ENCODE peak calls at places on chromosomes 1 and 21, in eight cellular contexts. One of them, this sample, is unnamed.

GRCh38 chr1:40381268-40382109 is 8.0 kb downstream of the SMAP2 start:
- DNase-seq in heart right ventricle: no peak
- DNase-seq in neuronal stem cell: no peak
- DNase-seq in ovary: no peak
- DNase-seq in epithelial cell of prostate: no peak
- DNase-seq in fibroblast of lung: no peak
- DNase-seq in effector memory CD4-positive, alpha-beta T cell: no peak
- DNase-seq in right cardiac atrium: no peak
- DNase-seq in this sample: no peak

GRCh38 chr21:36487641-36488307 is 7.9 kb upstream of the CLDN14 start:
- DNase-seq in heart right ventricle: no peak
- DNase-seq in neuronal stem cell: no peak
- DNase-seq in ovary: no peak
- DNase-seq in epithelial cell of prostate: peak
- DNase-seq in fibroblast of lung: peak
- DNase-seq in effector memory CD4-positive, alpha-beta T cell: no peak
- DNase-seq in right cardiac atrium: peak
- DNase-seq in this sample: no peak

GRCh38 chr1:167904641-167905040 is 9.3 kb downstream of the ADCY10 start:
- DNase-seq in heart right ventricle: no peak
- DNase-seq in neuronal stem cell: no peak
- DNase-seq in ovary: no peak
- DNase-seq in epithelial cell of prostate: no peak
- DNase-seq in fibroblast of lung: peak
- DNase-seq in effector memory CD4-positive, alpha-beta T cell: no peak
- DNase-seq in right cardiac atrium: no peak
- DNase-seq in this sample: peak

GRCh38 chr1:41805771-41806471 is 112.8 kb downstream of the HIVEP3 start:
- DNase-seq in heart right ventricle: no peak
- DNase-seq in neuronal stem cell: no peak
- DNase-seq in ovary: no peak
- DNase-seq in epithelial cell of prostate: no peak
- DNase-seq in fibroblast of lung: no peak
- DNase-seq in effector memory CD4-positive, alpha-beta T cell: no peak
- DNase-seq in right cardiac atrium: no peak
- DNase-seq in this sample: no peak

GRCh38 chr1:18951818-18952391 is 4.6 kb downstream of the IFFO2 start:
- DNase-seq in heart right ventricle: no peak
- DNase-seq in neuronal stem cell: no peak
- DNase-seq in ovary: no peak
- DNase-seq in epithelial cell of prostate: no peak
- DNase-seq in fibroblast of lung: no peak
- DNase-seq in effector memory CD4-positive, alpha-beta T cell: peak
- DNase-seq in right cardiac atrium: peak
- DNase-seq in this sample: peak

GRCh38 chr1:157496121-157496526 is 56.2 kb downstream of the FCRL5 start:
- DNase-seq in heart right ventricle: no peak
- DNase-seq in neuronal stem cell: peak
- DNase-seq in ovary: no peak
- DNase-seq in epithelial cell of prostate: no peak
- DNase-seq in fibroblast of lung: peak
- DNase-seq in effector memory CD4-positive, alpha-beta T cell: no peak
- DNase-seq in right cardiac atrium: no peak
- DNase-seq in this sample: peak

GRCh38 chr1:167305705-167306277 is 85.1 kb downstream of the POU2F1 start:
- DNase-seq in heart right ventricle: no peak
- DNase-seq in neuronal stem cell: no peak
- DNase-seq in ovary: no peak
- DNase-seq in epithelial cell of prostate: no peak
- DNase-seq in fibroblast of lung: no peak
- DNase-seq in effector memory CD4-positive, alpha-beta T cell: no peak
- DNase-seq in right cardiac atrium: no peak
- DNase-seq in this sample: no peak

GRCh38 chr1:205656236-205656635 is 24.1 kb downstream of the SLC45A3 start:
- DNase-seq in heart right ventricle: no peak
- DNase-seq in neuronal stem cell: no peak
- DNase-seq in ovary: no peak
- DNase-seq in epithelial cell of prostate: no peak
- DNase-seq in fibroblast of lung: peak
- DNase-seq in effector memory CD4-positive, alpha-beta T cell: no peak
- DNase-seq in right cardiac atrium: peak
- DNase-seq in this sample: no peak

GRCh38 chr1:109901508-109902145 is 9.0 kb upstream of the CSF1 start:
- DNase-seq in heart right ventricle: no peak
- DNase-seq in neuronal stem cell: no peak
- DNase-seq in ovary: no peak
- DNase-seq in epithelial cell of prostate: no peak
- DNase-seq in fibroblast of lung: no peak
- DNase-seq in effector memory CD4-positive, alpha-beta T cell: no peak
- DNase-seq in right cardiac atrium: no peak
- DNase-seq in this sample: peak

GRCh38 chr1:65965112-65965511 is 172.4 kb downstream of the PDE4B start:
- DNase-seq in heart right ventricle: no peak
- DNase-seq in neuronal stem cell: no peak
- DNase-seq in ovary: no peak
- DNase-seq in epithelial cell of prostate: no peak
- DNase-seq in fibroblast of lung: peak
- DNase-seq in effector memory CD4-positive, alpha-beta T cell: no peak
- DNase-seq in right cardiac atrium: no peak
- DNase-seq in this sample: no peak

GRCh38 chr1:228032041-228032440 is 25.2 kb downstream of the WNT3A start:
- DNase-seq in heart right ventricle: no peak
- DNase-seq in neuronal stem cell: no peak
- DNase-seq in ovary: no peak
- DNase-seq in epithelial cell of prostate: no peak
- DNase-seq in fibroblast of lung: no peak
- DNase-seq in effector memory CD4-positive, alpha-beta T cell: no peak
- DNase-seq in right cardiac atrium: peak
- DNase-seq in this sample: no peak

GRCh38 chr1:197862671-197863070 is 39.8 kb upstream of the C1orf53 start:
- DNase-seq in heart right ventricle: no peak
- DNase-seq in neuronal stem cell: no peak
- DNase-seq in ovary: no peak
- DNase-seq in epithelial cell of prostate: peak
- DNase-seq in fibroblast of lung: peak
- DNase-seq in effector memory CD4-positive, alpha-beta T cell: no peak
- DNase-seq in right cardiac atrium: no peak
- DNase-seq in this sample: no peak

GRCh38 chr1:202116287-202116686 is 6.4 kb upstream of the GPR37L1 start:
- DNase-seq in heart right ventricle: no peak
- DNase-seq in neuronal stem cell: no peak
- DNase-seq in ovary: no peak
- DNase-seq in epithelial cell of prostate: no peak
- DNase-seq in fibroblast of lung: no peak
- DNase-seq in effector memory CD4-positive, alpha-beta T cell: no peak
- DNase-seq in right cardiac atrium: no peak
- DNase-seq in this sample: no peak

GRCh38 chr1:29124366-29125236 is 898 bp upstream of the TMEM200B start:
- DNase-seq in heart right ventricle: peak
- DNase-seq in neuronal stem cell: peak
- DNase-seq in ovary: peak
- DNase-seq in epithelial cell of prostate: no peak
- DNase-seq in fibroblast of lung: peak
- DNase-seq in effector memory CD4-positive, alpha-beta T cell: no peak
- DNase-seq in right cardiac atrium: peak
- DNase-seq in this sample: peak
- H3K27ac ChIP-seq in heart right ventricle: peak
- H3K27ac ChIP-seq in neuronal stem cell: no peak
- H3K27ac ChIP-seq in ovary: peak
- H3K27ac ChIP-seq in epithelial cell of prostate: no peak
- H3K27ac ChIP-seq in fibroblast of lung: peak
- H3K27ac ChIP-seq in effector memory CD4-positive, alpha-beta T cell: no peak
- H3K27ac ChIP-seq in right cardiac atrium: peak
- H3K27ac ChIP-seq in this sample: peak

DNA sequence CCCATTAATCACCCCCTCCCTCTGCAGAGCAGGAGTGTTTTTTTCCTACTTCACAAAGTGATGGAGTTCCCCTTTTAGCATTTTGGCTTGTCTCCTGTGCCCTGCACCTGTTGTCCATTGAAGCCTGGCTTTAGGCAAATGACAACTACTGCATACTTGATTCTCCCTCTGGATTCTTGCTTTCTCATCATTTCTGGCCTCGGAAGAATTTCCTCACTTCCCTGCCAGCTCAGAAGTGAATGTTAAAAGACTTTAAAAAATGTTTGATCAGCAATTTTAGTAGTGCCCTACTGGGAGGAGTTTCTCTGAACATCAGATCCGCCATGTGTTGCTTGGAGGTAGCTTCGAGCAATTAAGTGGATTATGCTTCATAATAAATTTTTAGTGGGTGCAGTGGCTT is 28.1 kb downstream of the RCOR3 start:
- DNase-seq in heart right ventricle: no peak
- DNase-seq in neuronal stem cell: no peak
- DNase-seq in ovary: no peak
- DNase-seq in epithelial cell of prostate: no peak
- DNase-seq in fibroblast of lung: no peak
- DNase-seq in effector memory CD4-positive, alpha-beta T cell: no peak
- DNase-seq in right cardiac atrium: no peak
- DNase-seq in this sample: no peak
- H3K27ac ChIP-seq in heart right ventricle: no peak
- H3K27ac ChIP-seq in neuronal stem cell: no peak
- H3K27ac ChIP-seq in ovary: no peak
- H3K27ac ChIP-seq in epithelial cell of prostate: no peak
- H3K27ac ChIP-seq in fibroblast of lung: no peak
- H3K27ac ChIP-seq in effector memory CD4-positive, alpha-beta T cell: no peak
- H3K27ac ChIP-seq in right cardiac atrium: no peak
- H3K27ac ChIP-seq in this sample: no peak

GRCh38 chr1:22038036-22038435 is 14.5 kb upstream of the CDC42 start:
- DNase-seq in heart right ventricle: peak
- DNase-seq in neuronal stem cell: no peak
- DNase-seq in ovary: no peak
- DNase-seq in epithelial cell of prostate: no peak
- DNase-seq in fibroblast of lung: peak
- DNase-seq in effector memory CD4-positive, alpha-beta T cell: no peak
- DNase-seq in right cardiac atrium: no peak
- DNase-seq in this sample: no peak

GRCh38 chr1:22039594-22040347 is 12.7 kb upstream of the CDC42 start:
- DNase-seq in heart right ventricle: peak
- DNase-seq in neuronal stem cell: no peak
- DNase-seq in ovary: peak
- DNase-seq in epithelial cell of prostate: no peak
- DNase-seq in fibroblast of lung: peak
- DNase-seq in effector memory CD4-positive, alpha-beta T cell: peak
- DNase-seq in right cardiac atrium: peak
- DNase-seq in this sample: peak

GRCh38 chr1:22041505-22041904 is 11.0 kb upstream of the CDC42 start:
- DNase-seq in heart right ventricle: no peak
- DNase-seq in neuronal stem cell: no peak
- DNase-seq in ovary: no peak
- DNase-seq in epithelial cell of prostate: no peak
- DNase-seq in fibroblast of lung: no peak
- DNase-seq in effector memory CD4-positive, alpha-beta T cell: no peak
- DNase-seq in right cardiac atrium: no peak
- DNase-seq in this sample: no peak

GRCh38 chr1:22043175-22043769 is 9.2 kb upstream of the CDC42 start:
- DNase-seq in heart right ventricle: no peak
- DNase-seq in neuronal stem cell: no peak
- DNase-seq in ovary: no peak
- DNase-seq in epithelial cell of prostate: peak
- DNase-seq in fibroblast of lung: no peak
- DNase-seq in effector memory CD4-positive, alpha-beta T cell: no peak
- DNase-seq in right cardiac atrium: peak
- DNase-seq in this sample: no peak

DNA sequence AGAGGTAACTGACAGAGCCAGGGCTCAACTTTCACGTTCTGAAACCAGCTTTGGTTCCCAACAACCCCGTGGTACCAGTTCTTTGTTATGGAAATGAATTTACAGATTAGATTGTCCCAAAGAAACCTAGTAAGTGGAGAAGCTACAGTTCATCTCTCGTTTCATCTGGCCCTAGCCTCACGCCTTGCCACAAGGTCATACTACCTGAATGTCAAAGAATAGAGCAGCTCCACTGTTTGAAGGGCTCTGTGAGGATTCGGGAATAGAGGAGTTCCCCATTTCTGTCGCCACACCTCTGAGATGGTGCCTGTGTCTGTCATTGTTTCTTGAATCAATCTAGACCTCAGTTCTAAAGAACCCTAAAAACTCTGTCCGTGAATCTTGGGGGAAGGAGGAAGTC is 15.0 kb upstream of the CDC42 start:
- DNase-seq in heart right ventricle: no peak
- DNase-seq in neuronal stem cell: no peak
- DNase-seq in ovary: no peak
- DNase-seq in epithelial cell of prostate: no peak
- DNase-seq in fibroblast of lung: no peak
- DNase-seq in effector memory CD4-positive, alpha-beta T cell: no peak
- DNase-seq in right cardiac atrium: no peak
- DNase-seq in this sample: no peak
- H3K27ac ChIP-seq in heart right ventricle: no peak
- H3K27ac ChIP-seq in neuronal stem cell: no peak
- H3K27ac ChIP-seq in ovary: no peak
- H3K27ac ChIP-seq in epithelial cell of prostate: no peak
- H3K27ac ChIP-seq in fibroblast of lung: no peak
- H3K27ac ChIP-seq in effector memory CD4-positive, alpha-beta T cell: no peak
- H3K27ac ChIP-seq in right cardiac atrium: no peak
- H3K27ac ChIP-seq in this sample: peak

GRCh38 chr21:29680273-29680672 is 259.5 kb downstream of the GRIK1 start:
- DNase-seq in heart right ventricle: no peak
- DNase-seq in neuronal stem cell: no peak
- DNase-seq in ovary: no peak
- DNase-seq in epithelial cell of prostate: no peak
- DNase-seq in fibroblast of lung: no peak
- DNase-seq in effector memory CD4-positive, alpha-beta T cell: no peak
- DNase-seq in right cardiac atrium: no peak
- DNase-seq in this sample: no peak

GRCh38 chr21:29676395-29676794 is 263.4 kb downstream of the GRIK1 start:
- DNase-seq in heart right ventricle: no peak
- DNase-seq in neuronal stem cell: no peak
- DNase-seq in ovary: no peak
- DNase-seq in epithelial cell of prostate: no peak
- DNase-seq in fibroblast of lung: no peak
- DNase-seq in effector memory CD4-positive, alpha-beta T cell: no peak
- DNase-seq in right cardiac atrium: no peak
- DNase-seq in this sample: no peak

GRCh38 chr21:29678616-29679015 is 261.2 kb downstream of the GRIK1 start:
- DNase-seq in heart right ventricle: no peak
- DNase-seq in neuronal stem cell: no peak
- DNase-seq in ovary: no peak
- DNase-seq in epithelial cell of prostate: no peak
- DNase-seq in fibroblast of lung: peak
- DNase-seq in effector memory CD4-positive, alpha-beta T cell: no peak
- DNase-seq in right cardiac atrium: no peak
- DNase-seq in this sample: peak

GRCh38 chr21:29674343-29674742 is 265.5 kb downstream of the GRIK1 start:
- DNase-seq in heart right ventricle: no peak
- DNase-seq in neuronal stem cell: no peak
- DNase-seq in ovary: no peak
- DNase-seq in epithelial cell of prostate: no peak
- DNase-seq in fibroblast of lung: no peak
- DNase-seq in effector memory CD4-positive, alpha-beta T cell: no peak
- DNase-seq in right cardiac atrium: no peak
- DNase-seq in this sample: no peak

DNA sequence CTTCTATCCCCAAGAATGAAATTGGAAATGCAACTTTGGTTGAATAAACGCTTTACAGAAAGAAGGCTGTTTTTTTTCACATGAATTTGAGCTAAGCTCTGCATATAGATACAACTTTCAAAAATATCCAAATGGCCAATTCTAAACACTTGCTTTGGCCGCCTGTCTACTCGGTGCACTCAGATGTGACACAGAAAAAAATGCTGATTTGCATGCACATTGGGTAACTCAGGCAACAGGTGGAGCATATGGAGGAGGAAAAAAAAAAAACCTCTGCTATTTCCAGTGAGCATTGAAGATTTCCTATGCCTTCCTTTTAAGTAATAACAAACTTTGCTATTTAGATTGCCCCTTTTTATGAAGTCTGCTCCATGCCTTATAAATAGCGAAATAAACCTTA is 262.5 kb downstream of the GRIK1 start:
- DNase-seq in heart right ventricle: no peak
- DNase-seq in neuronal stem cell: no peak
- DNase-seq in ovary: no peak
- DNase-seq in epithelial cell of prostate: no peak
- DNase-seq in fibroblast of lung: no peak
- DNase-seq in effector memory CD4-positive, alpha-beta T cell: no peak
- DNase-seq in right cardiac atrium: no peak
- DNase-seq in this sample: no peak
- H3K27ac ChIP-seq in heart right ventricle: no peak
- H3K27ac ChIP-seq in neuronal stem cell: no peak
- H3K27ac ChIP-seq in ovary: no peak
- H3K27ac ChIP-seq in epithelial cell of prostate: no peak
- H3K27ac ChIP-seq in fibroblast of lung: no peak
- H3K27ac ChIP-seq in effector memory CD4-positive, alpha-beta T cell: no peak
- H3K27ac ChIP-seq in right cardiac atrium: no peak
- H3K27ac ChIP-seq in this sample: no peak